ENCODE peak calls at places on chromosomes 4 and X, in ten cellular contexts. One of them, this sample, is unnamed.

GRCh38 chr4:15303052-15303641 is 124.7 kb upstream of the C1QTNF7 start:
- DNase-seq in GM03348: peak
- DNase-seq in head of caudate nucleus: no peak
- DNase-seq in progenitor cell of endocrine pancreas: no peak
- DNase-seq in RPMI7951: peak
- DNase-seq in NCI-H1105 treated with DMSO at 0.1 percent for 48 hours: no peak
- DNase-seq in activated T-cell treated with anti-CD3 and anti-CD28 coated beads, Interleukin-2, amount 50 U/mL, for 72 hours: no peak
- DNase-seq in MCF 10A: no peak
- DNase-seq in psoas muscle: no peak
- DNase-seq in cardiac fibroblast: peak
- DNase-seq in this sample: no peak

GRCh38 chrX:74521961-74522833 is 92.2 kb downstream of the RLIM start:
- DNase-seq in GM03348: peak
- DNase-seq in head of caudate nucleus: no peak
- DNase-seq in progenitor cell of endocrine pancreas: no peak
- DNase-seq in RPMI7951: peak
- DNase-seq in NCI-H1105 treated with DMSO at 0.1 percent for 48 hours: no peak
- DNase-seq in activated T-cell treated with anti-CD3 and anti-CD28 coated beads, Interleukin-2, amount 50 U/mL, for 72 hours: no peak
- DNase-seq in MCF 10A: no peak
- DNase-seq in psoas muscle: no peak
- DNase-seq in cardiac fibroblast: no peak
- DNase-seq in this sample: no peak

GRCh38 chr4:123361195-123361861 is 35.3 kb upstream of the SPRY1 start:
- DNase-seq in GM03348: peak
- DNase-seq in head of caudate nucleus: no peak
- DNase-seq in progenitor cell of endocrine pancreas: no peak
- DNase-seq in RPMI7951: peak
- DNase-seq in NCI-H1105 treated with DMSO at 0.1 percent for 48 hours: no peak
- DNase-seq in activated T-cell treated with anti-CD3 and anti-CD28 coated beads, Interleukin-2, amount 50 U/mL, for 72 hours: no peak
- DNase-seq in MCF 10A: peak
- DNase-seq in psoas muscle: no peak
- DNase-seq in cardiac fibroblast: peak
- DNase-seq in this sample: no peak

GRCh38 chr4:40918330-40918729 is 168.6 kb downstream of the NSUN7 start:
- DNase-seq in GM03348: peak
- DNase-seq in head of caudate nucleus: no peak
- DNase-seq in progenitor cell of endocrine pancreas: no peak
- DNase-seq in RPMI7951: peak
- DNase-seq in NCI-H1105 treated with DMSO at 0.1 percent for 48 hours: peak
- DNase-seq in activated T-cell treated with anti-CD3 and anti-CD28 coated beads, Interleukin-2, amount 50 U/mL, for 72 hours: no peak
- DNase-seq in MCF 10A: peak
- DNase-seq in psoas muscle: peak
- DNase-seq in cardiac fibroblast: peak
- DNase-seq in this sample: no peak

GRCh38 chrX:87489071-87489470 is 28.5 kb upstream of the KLHL4 start:
- DNase-seq in GM03348: no peak
- DNase-seq in head of caudate nucleus: no peak
- DNase-seq in progenitor cell of endocrine pancreas: no peak
- DNase-seq in RPMI7951: no peak
- DNase-seq in NCI-H1105 treated with DMSO at 0.1 percent for 48 hours: no peak
- DNase-seq in activated T-cell treated with anti-CD3 and anti-CD28 coated beads, Interleukin-2, amount 50 U/mL, for 72 hours: no peak
- DNase-seq in MCF 10A: peak
- DNase-seq in psoas muscle: no peak
- DNase-seq in cardiac fibroblast: peak
- DNase-seq in this sample: no peak

GRCh38 chr4:159349332-159349731 is 246.5 kb downstream of the RAPGEF2 start:
- DNase-seq in GM03348: no peak
- DNase-seq in head of caudate nucleus: no peak
- DNase-seq in progenitor cell of endocrine pancreas: no peak
- DNase-seq in RPMI7951: no peak
- DNase-seq in NCI-H1105 treated with DMSO at 0.1 percent for 48 hours: no peak
- DNase-seq in activated T-cell treated with anti-CD3 and anti-CD28 coated beads, Interleukin-2, amount 50 U/mL, for 72 hours: no peak
- DNase-seq in MCF 10A: no peak
- DNase-seq in psoas muscle: no peak
- DNase-seq in cardiac fibroblast: no peak
- DNase-seq in this sample: no peak

GRCh38 chr4:4659871-4660651 is 118.2 kb upstream of the STX18 start:
- DNase-seq in GM03348: peak
- DNase-seq in head of caudate nucleus: no peak
- DNase-seq in progenitor cell of endocrine pancreas: no peak
- DNase-seq in RPMI7951: peak
- DNase-seq in NCI-H1105 treated with DMSO at 0.1 percent for 48 hours: no peak
- DNase-seq in activated T-cell treated with anti-CD3 and anti-CD28 coated beads, Interleukin-2, amount 50 U/mL, for 72 hours: no peak
- DNase-seq in MCF 10A: peak
- DNase-seq in psoas muscle: no peak
- DNase-seq in cardiac fibroblast: peak
- DNase-seq in this sample: no peak

GRCh38 chr4:123676550-123677229 is 280.1 kb downstream of the SPRY1 start:
- DNase-seq in GM03348: no peak
- DNase-seq in head of caudate nucleus: no peak
- DNase-seq in progenitor cell of endocrine pancreas: no peak
- DNase-seq in RPMI7951: no peak
- DNase-seq in NCI-H1105 treated with DMSO at 0.1 percent for 48 hours: peak
- DNase-seq in activated T-cell treated with anti-CD3 and anti-CD28 coated beads, Interleukin-2, amount 50 U/mL, for 72 hours: peak
- DNase-seq in MCF 10A: peak
- DNase-seq in psoas muscle: no peak
- DNase-seq in cardiac fibroblast: no peak
- DNase-seq in this sample: no peak

GRCh38 chrX:97322401-97322800 is 438.7 kb downstream of the RPA4 start:
- DNase-seq in GM03348: no peak
- DNase-seq in head of caudate nucleus: no peak
- DNase-seq in progenitor cell of endocrine pancreas: no peak
- DNase-seq in RPMI7951: no peak
- DNase-seq in NCI-H1105 treated with DMSO at 0.1 percent for 48 hours: no peak
- DNase-seq in activated T-cell treated with anti-CD3 and anti-CD28 coated beads, Interleukin-2, amount 50 U/mL, for 72 hours: no peak
- DNase-seq in MCF 10A: no peak
- DNase-seq in psoas muscle: no peak
- DNase-seq in cardiac fibroblast: peak
- DNase-seq in this sample: no peak

GRCh38 chrX:26845051-26845450 is 618.1 kb downstream of the PPP4R3C start:
- DNase-seq in GM03348: no peak
- DNase-seq in head of caudate nucleus: no peak
- DNase-seq in progenitor cell of endocrine pancreas: no peak
- DNase-seq in RPMI7951: no peak
- DNase-seq in NCI-H1105 treated with DMSO at 0.1 percent for 48 hours: no peak
- DNase-seq in activated T-cell treated with anti-CD3 and anti-CD28 coated beads, Interleukin-2, amount 50 U/mL, for 72 hours: no peak
- DNase-seq in MCF 10A: peak
- DNase-seq in psoas muscle: no peak
- DNase-seq in cardiac fibroblast: peak
- DNase-seq in this sample: no peak

GRCh38 chr4:183249854-183250253 is 70.2 kb downstream of the CLDN22 start:
- DNase-seq in GM03348: peak
- DNase-seq in head of caudate nucleus: peak
- DNase-seq in progenitor cell of endocrine pancreas: no peak
- DNase-seq in RPMI7951: peak
- DNase-seq in NCI-H1105 treated with DMSO at 0.1 percent for 48 hours: peak
- DNase-seq in activated T-cell treated with anti-CD3 and anti-CD28 coated beads, Interleukin-2, amount 50 U/mL, for 72 hours: peak
- DNase-seq in MCF 10A: peak
- DNase-seq in psoas muscle: no peak
- DNase-seq in cardiac fibroblast: peak
- DNase-seq in this sample: peak

This sample was measured in small intestine.